ENCODE peak calls at places on chromosomes 5 and 9, in four cellular contexts. I, K, J and F are unnamed samples.

GRCh38 chr9:78566948-78567675 is 270.2 kb downstream of the PSAT1 start:
- DNase-seq in I (peak; percentile 74), K (no peak), J (no peak), F (no peak)

GRCh38 chr9:116232425-116233159 is 79.0 kb downstream of the PAPPA start:
- DNase-seq in I (peak; percentile 19), K (no peak), J (no peak), F (no peak)

GRCh38 chr5:133026664-133027153 is 360 bp upstream of the ZCCHC10 start:
- DNase-seq in I (no peak), K (no peak), J (no peak), F (no peak)

GRCh38 chr5:24272735-24273134 is 372.0 kb downstream of the CDH10 start:
- DNase-seq in I (no peak), K (no peak), J (no peak), F (no peak)

GRCh38 chr5:121273818-121274433 is 577.8 kb upstream of the FTMT start:
- DNase-seq in I (peak; percentile 78), K (no peak), J (no peak), F (no peak)

GRCh38 chr5:161546463-161547301 is at the start of gene GABRB2:
- DNase-seq in I (peak; percentile 60), K (peak; percentile 59), J (peak; percentile 55), F (no peak)

GRCh38 chr9:111959468-111959941 is 62.9 kb downstream of the UGCG start:
- DNase-seq in I (peak; percentile 69), K (peak; percentile 67), J (no peak), F (no peak)

GRCh38 chr5:145068696-145069095 is 766.4 kb downstream of the PRELID2 start:
- DNase-seq in I (no peak), K (no peak), J (no peak), F (no peak)

GRCh38 chr9:3777137-3777536 is 251.3 kb upstream of the RFX3 start:
- DNase-seq in I (no peak), K (no peak), J (no peak), F (no peak)

GRCh38 chr5:61332891-61333350 is 863 bp downstream of the ZSWIM6 start:
- DNase-seq in I (peak; percentile 72), K (peak; percentile 80), J (peak; percentile 30), F (peak; percentile 92)

GRCh38 chr5:141354900-141355469 is at the start of gene PCDHGA4:
- DNase-seq in I (no peak), K (peak; percentile 44), J (peak; percentile 44), F (no peak)

GRCh38 chr9:93818237-93818636 is 136.9 kb downstream of the BARX1 start:
- DNase-seq in I (no peak), K (no peak), J (no peak), F (no peak)

GRCh38 chr9:78130853-78131252 is 99.2 kb upstream of the GNAQ start:
- DNase-seq in I (no peak), K (no peak), J (no peak), F (no peak)

GRCh38 chr5:134545070-134545868 is 19.8 kb downstream of the JADE2 start:
- DNase-seq in I (no peak), K (peak; percentile 88), J (no peak), F (no peak)

GRCh38 chr9:106704056-106704625 is 158.8 kb upstream of the ZNF462 start:
- DNase-seq in I (no peak), K (no peak), J (no peak), F (no peak)

GRCh38 chr9:18142964-18143363 is 331.0 kb upstream of the ADAMTSL1 start:
- DNase-seq in I (no peak), K (no peak), J (peak; percentile 54), F (no peak)

GRCh38 chr9:4147476-4148214 is 152.2 kb downstream of the GLIS3 start:
- DNase-seq in I (peak; percentile 38), K (no peak), J (peak; percentile 15), F (no peak)

GRCh38 chr9:99814359-99814758 is 7.3 kb upstream of the NR4A3 start:
- DNase-seq in I (no peak), K (no peak), J (no peak), F (no peak)

GRCh38 chr5:161273410-161273809 is 273.1 kb downstream of the GABRB2 start:
- DNase-seq in I (no peak), K (no peak), J (no peak), F (no peak)

GRCh38 chr5:116497648-116498047 is 77.0 kb downstream of the SEMA6A start:
- DNase-seq in I (no peak), K (no peak), J (no peak), F (no peak)
- TF ChIP-seq CTCF in I (peak; percentile 4), K (no peak), J (no peak), F (peak; percentile 64)

DNA sequence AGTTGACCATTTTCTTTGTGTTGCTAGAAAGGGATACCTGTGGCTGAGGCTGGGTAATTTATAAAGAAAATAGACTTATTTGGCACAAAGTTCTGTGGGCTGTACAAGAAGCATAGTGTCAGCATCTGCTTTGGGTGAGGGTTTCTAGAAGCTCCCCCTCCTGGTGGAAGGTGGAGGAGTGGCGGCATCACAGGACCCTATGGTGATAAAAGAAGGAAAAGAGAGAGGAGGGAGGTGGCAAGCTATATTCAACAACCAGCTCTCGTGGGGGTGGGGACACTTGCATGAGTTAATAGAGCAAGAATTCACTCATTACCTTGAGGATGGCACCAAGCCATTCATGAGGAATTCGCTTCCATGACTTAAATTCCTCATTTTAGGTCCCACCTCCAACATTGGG is 2041.4 kb upstream of the CDH9 start:
- DNase-seq in I (no peak), K (no peak), J (peak; percentile 70), F (no peak)
- TF ChIP-seq CTCF in I (no peak), K (no peak), J (peak; percentile 75), F (peak; percentile 12)

GRCh38 chr5:34578962-34579361 is 77.2 kb upstream of the RAI14 start:
- DNase-seq in I (no peak), K (no peak), J (no peak), F (no peak)
- TF ChIP-seq CTCF in I (no peak), K (no peak), J (no peak), F (no peak)

DNA sequence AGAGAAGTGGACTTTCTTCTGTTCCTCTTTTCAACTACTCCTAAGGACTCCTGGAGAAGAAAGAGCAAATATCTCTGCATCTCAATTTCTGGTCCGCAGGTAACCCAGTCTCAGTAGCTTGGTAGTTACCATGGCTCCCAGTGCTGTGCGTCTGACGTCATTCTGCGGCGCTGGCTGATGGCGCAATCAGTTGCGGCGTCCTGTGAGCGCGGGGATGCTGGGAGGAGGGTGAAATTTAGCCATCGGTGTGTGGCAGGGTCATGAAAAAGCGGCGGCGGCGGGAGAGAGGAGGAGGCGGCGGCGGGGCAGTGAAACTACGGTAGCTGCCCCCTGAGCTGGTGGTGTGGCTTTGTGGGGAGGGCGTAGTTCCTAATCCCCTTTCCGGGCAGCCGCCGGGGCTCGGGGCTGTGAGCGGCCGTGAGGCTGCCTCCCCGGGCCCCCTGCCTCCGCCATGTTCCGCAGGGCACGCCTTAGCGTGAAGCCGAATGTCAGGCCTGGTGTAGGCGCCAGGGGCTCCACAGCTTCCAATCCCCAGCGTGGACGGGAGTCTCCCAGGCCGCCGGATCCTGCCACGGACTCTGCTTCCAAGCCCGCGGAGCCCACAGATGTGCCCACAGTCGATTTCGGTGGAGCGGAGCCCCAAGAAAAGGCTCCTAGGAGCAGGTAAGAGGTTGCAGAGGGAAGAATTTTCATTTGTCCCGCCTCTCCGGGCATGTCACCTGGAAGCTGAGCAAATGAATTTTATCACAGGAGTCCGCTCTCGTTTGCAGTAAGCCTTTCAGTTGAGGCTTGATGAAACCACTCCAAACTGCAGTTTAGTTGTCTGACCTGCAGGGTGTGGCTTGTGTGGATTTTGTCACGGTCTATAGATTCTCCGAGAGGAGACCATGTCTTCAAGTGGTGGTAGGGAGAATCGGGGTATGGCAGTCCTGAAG is at the start of gene BDP1:
- DNase-seq in I (peak; percentile 95), K (peak; percentile 98), J (peak; percentile 98), F (peak; percentile 96)
- TF ChIP-seq CTCF in I (no peak), K (peak; percentile 32), J (no peak), F (peak; percentile 72)

GRCh38 chr9:89410709-89411111 is 87.2 kb downstream of the SEMA4D start:
- DNase-seq in I (no peak), K (peak; percentile 23), J (peak; percentile 54), F (no peak)
- TF ChIP-seq CTCF in I (no peak), K (no peak), J (peak; percentile 48), F (no peak)

GRCh38 chr5:71938886-71939285 is 168.4 kb upstream of the MAP1B start:
- DNase-seq in I (peak; percentile 20), K (no peak), J (peak; percentile 35), F (no peak)
- TF ChIP-seq CTCF in I (no peak), K (no peak), J (no peak), F (no peak)

GRCh38 chr9:109793921-109794320 is 13.9 kb downstream of the PALM2AKAP2 start:
- DNase-seq in I (no peak), K (no peak), J (no peak), F (no peak)
- TF ChIP-seq CTCF in I (no peak), K (no peak), J (no peak), F (no peak)